ENCODE peak calls at places on chromosomes 3 and 15, in six cellular contexts. H is neuronal stem cell, M is IMR-90, V is H9, Y is trophoblast cell, I is mesenchymal stem cell. L is an unnamed sample.

GRCh38 chr3:100352296-100353178 is 18.0 kb downstream of the NIT2 start:
- DNase-seq in I (no peak), V (no peak), H (no peak), M (peak; percentile 71), Y (peak; percentile 42), L (no peak)

GRCh38 chr3:104526901-104527401 is 839.8 kb upstream of the ALCAM start:
- DNase-seq in V (no peak), M (no peak), I (no peak), Y (no peak), H (no peak), L (no peak)

GRCh38 chr3:112074616-112075497 is 11.3 kb upstream of the C3orf52 start:
- DNase-seq in V (peak; percentile 44), M (peak; percentile 97), I (peak; percentile 93), H (no peak), Y (peak; percentile 96), L (no peak)

GRCh38 chr3:153028336-153028735 is 133.7 kb upstream of the RAP2B start:
- DNase-seq in Y (peak; percentile 57), I (no peak), M (peak; percentile 48), V (no peak), H (no peak), L (no peak)

GRCh38 chr3:168213920-168214319 is 118.2 kb upstream of the GOLIM4 start:
- DNase-seq in Y (no peak), H (no peak), V (no peak), M (no peak), I (peak; percentile 31), L (no peak)

GRCh38 chr3:119318871-119319270 is 24.7 kb downstream of the ARHGAP31 start:
- DNase-seq in H (no peak), M (peak; percentile 73), V (no peak), I (no peak), Y (peak; percentile 96), L (no peak)

GRCh38 chr3:84959470-84960380 is 936 bp downstream of the CADM2 start:
- DNase-seq in Y (no peak), H (peak; percentile 44), V (peak; percentile 64), I (no peak), M (no peak), L (peak; percentile 83)

GRCh38 chr3:56930706-56931105 is 129.0 kb upstream of the ARHGEF3 start:
- DNase-seq in I (no peak), V (no peak), Y (peak; percentile 30), H (no peak), M (no peak), L (no peak)

GRCh38 chr3:32354362-32354778 is 37.3 kb upstream of the CMTM7 start:
- DNase-seq in H (no peak), V (no peak), Y (peak; percentile 53), M (no peak), I (peak; percentile 79), L (no peak)

GRCh38 chr3:20013396-20013795 is 1.3 kb upstream of the PP2D1 start:
- DNase-seq in I (no peak), M (no peak), H (no peak), V (no peak), Y (no peak), L (no peak)

GRCh38 chr15:31263751-31264533 is 62.7 kb upstream of the KLF13 start:
- DNase-seq in V (peak; percentile 24), I (no peak), M (no peak), H (no peak), Y (peak; percentile 48), L (peak; percentile 41)

GRCh38 chr3:114052216-114052615 is 4.1 kb downstream of the CCDC191 start:
- DNase-seq in M (peak; percentile 11), Y (no peak), I (no peak), H (no peak), V (no peak), L (no peak)

GRCh38 chr3:24004171-24004938 is 59.3 kb downstream of the NR1D2 start:
- DNase-seq in I (no peak), Y (no peak), V (no peak), H (no peak), M (no peak), L (no peak)

GRCh38 chr3:24005669-24006068 is 60.6 kb downstream of the NR1D2 start:
- DNase-seq in V (no peak), M (no peak), H (no peak), Y (no peak), I (no peak), L (no peak)

GRCh38 chr3:23999012-23999641 is 54.0 kb downstream of the NR1D2 start:
- DNase-seq in H (peak; percentile 72), I (peak; percentile 70), M (peak; percentile 42), Y (peak; percentile 90), V (peak; percentile 49), L (peak; percentile 92)

GRCh38 chr3:24003466-24003865 is 58.4 kb downstream of the NR1D2 start:
- DNase-seq in Y (no peak), V (no peak), H (no peak), M (no peak), I (no peak), L (no peak)

DNA sequence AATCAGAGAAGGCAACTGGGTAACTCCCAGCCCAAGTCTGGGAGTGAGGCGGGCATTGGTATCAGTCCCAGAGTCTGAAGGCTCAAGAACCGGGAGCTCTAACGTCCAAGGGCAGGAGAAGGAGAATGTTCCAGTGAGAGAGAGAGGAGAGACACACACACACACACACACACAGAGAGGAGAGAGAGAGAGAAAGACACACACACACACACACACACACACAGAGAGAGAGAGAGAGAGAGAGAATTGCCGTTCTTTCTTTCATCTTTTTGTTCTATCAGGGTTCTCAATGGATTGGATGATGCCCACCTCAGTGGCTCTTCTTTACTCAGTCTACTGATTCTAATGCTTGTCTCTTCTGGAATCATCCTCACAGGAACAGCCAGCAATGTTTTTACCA is 57.0 kb downstream of the NR1D2 start:
- DNase-seq in V (no peak), Y (no peak), H (no peak), M (no peak), I (no peak), L (no peak)
- H4K91ac ChIP-seq in V (no peak overlapping the region), Y (no peak overlapping the region), H (no peak overlapping the region), M (no peak overlapping the region), I (no peak overlapping the region), L (no peak overlapping the region)

GRCh38 chr15:27232876-27233275 is 261.9 kb downstream of the GABRG3 start:
- DNase-seq in H (no peak), Y (no peak), V (no peak), M (no peak), I (no peak), L (peak; percentile 32)

GRCh38 chr15:27234593-27234992 is 263.6 kb downstream of the GABRG3 start:
- DNase-seq in Y (no peak), I (no peak), V (no peak), H (no peak), M (no peak), L (no peak)

GRCh38 chr15:27235689-27236088 is 264.7 kb downstream of the GABRG3 start:
- DNase-seq in H (no peak), Y (no peak), I (no peak), V (no peak), M (no peak), L (no peak)

GRCh38 chr15:27235161-27235560 is 264.2 kb downstream of the GABRG3 start:
- DNase-seq in Y (no peak), M (no peak), I (no peak), H (no peak), V (no peak), L (no peak)

GRCh38 chr15:27231811-27232210 is 260.8 kb downstream of the GABRG3 start:
- DNase-seq in I (no peak), Y (no peak), M (no peak), H (no peak), V (no peak), L (no peak)
- H4K91ac ChIP-seq in I (no peak overlapping the region), Y (no peak overlapping the region), M (no peak overlapping the region), H (no peak overlapping the region), V (no peak overlapping the region), L (no peak overlapping the region)

GRCh38 chr3:73530030-73530411 is 94.7 kb downstream of the PDZRN3 start:
- DNase-seq in H (no peak), I (peak; percentile 85), M (peak; percentile 82), Y (no peak), V (no peak), L (no peak)

GRCh38 chr3:73536952-73537351 is 87.8 kb downstream of the PDZRN3 start:
- DNase-seq in Y (no peak), I (no peak), H (no peak), V (no peak), M (no peak), L (no peak)

GRCh38 chr3:73535935-73536334 is 88.8 kb downstream of the PDZRN3 start:
- DNase-seq in Y (no peak), H (no peak), V (no peak), M (no peak), I (no peak), L (no peak)

GRCh38 chr3:73536336-73536895 is 88.3 kb downstream of the PDZRN3 start:
- DNase-seq in H (no peak), I (no peak), V (no peak), Y (no peak), M (no peak), L (no peak)

GRCh38 chr3:73535137-73535536 is 89.6 kb downstream of the PDZRN3 start:
- DNase-seq in H (no peak), M (no peak), I (no peak), Y (no peak), V (no peak), L (no peak)
- H4K91ac ChIP-seq in H (no peak overlapping the region), M (no peak overlapping the region), I (no peak overlapping the region), Y (no peak overlapping the region), V (no peak overlapping the region), L (no peak overlapping the region)

DNA sequence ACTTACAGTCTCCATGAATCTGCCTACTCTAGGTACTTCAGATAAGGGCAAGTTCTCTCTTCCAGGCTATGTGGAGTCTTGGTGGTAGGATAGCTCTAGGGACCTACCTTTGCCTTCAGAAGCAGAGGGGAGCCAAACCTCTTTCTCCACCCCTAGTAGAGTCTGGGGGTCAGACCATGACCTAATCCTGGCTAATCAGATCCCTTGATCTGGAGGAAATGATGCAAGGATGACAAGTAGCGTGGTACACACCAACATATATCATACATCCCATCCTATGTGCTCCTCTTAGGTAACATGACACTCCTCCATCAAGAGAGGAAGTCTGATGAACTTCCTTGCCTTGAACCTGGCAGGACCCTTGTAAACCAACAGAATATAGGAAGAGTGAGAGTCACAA is 15.4 kb upstream of the PLA2G4F start:
- DNase-seq in M (no peak), V (no peak), I (no peak), H (no peak), Y (no peak), L (no peak)
- H4K91ac ChIP-seq in M (no peak overlapping the region), V (no peak overlapping the region), I (no peak overlapping the region), H (no peak overlapping the region), Y (no peak overlapping the region), L (no peak overlapping the region)

GRCh38 chr3:69683076-69683806 is 56.0 kb upstream of the MITF start:
- DNase-seq in V (no peak), Y (no peak), I (no peak), M (no peak), H (no peak), L (no peak)
- H4K91ac ChIP-seq in V (no peak overlapping the region), Y (no peak overlapping the region), I (no peak overlapping the region), M (no peak overlapping the region), H (no peak overlapping the region), L (no peak overlapping the region)

L was measured in H1.